ENCODE peak calls at places on chromosome 5, in five cellular contexts. S is tibial artery; V is cardiac muscle cell; T is CD8-positive, alpha-beta memory T cell; J is pancreas. O is an unnamed sample. For H3K9me3, the result is how much of the 10 kb centered on the place peaks cover.

GRCh38 chr5:142807378-142807911 is 37.3 kb downstream of the ARHGAP26 start:
- DNase-seq in S (no peak), V (no peak), T (no peak), J (no peak), O (no peak)

GRCh38 chr5:135391123-135391868 is 7.7 kb downstream of the MACROH2A1 start:
- DNase-seq in S (no peak), V (peak), T (no peak), J (no peak), O (no peak)

GRCh38 chr5:174827521-174827920 is 103.1 kb downstream of the MSX2 start:
- DNase-seq in S (no peak), V (no peak), T (no peak), J (no peak), O (no peak)

GRCh38 chr5:5144441-5144840 is 4.3 kb downstream of the ADAMTS16 start:
- DNase-seq in S (no peak), V (no peak), T (no peak), J (no peak), O (no peak)

GRCh38 chr5:179166171-179166885 is 106.2 kb downstream of the ZNF354C start:
- DNase-seq in S (peak), V (no peak), T (no peak), J (no peak), O (no peak)

GRCh38 chr5:176601901-176602300 is 8.1 kb downstream of the GPRIN1 start:
- DNase-seq in S (no peak), V (no peak), T (no peak), J (no peak), O (no peak)

GRCh38 chr5:136001531-136001930 is 27.3 kb upstream of the TGFBI start:
- DNase-seq in S (no peak), V (no peak), T (no peak), J (no peak), O (no peak)

GRCh38 chr5:140302786-140303639 is at the start of gene PFDN1:
- DNase-seq in S (peak), V (peak), T (peak), J (peak), O (peak)

GRCh38 chr5:127871448-127872153 is 168.4 kb downstream of the CCDC192 start:
- DNase-seq in S (no peak), V (no peak), T (no peak), J (no peak), O (no peak)

GRCh38 chr5:163993126-163993525 is 487.7 kb downstream of the MAT2B start:
- DNase-seq in S (no peak), V (no peak), T (no peak), J (no peak), O (no peak)

GRCh38 chr5:129271309-129271708 is 176.8 kb downstream of the ISOC1 start:
- DNase-seq in S (no peak), V (peak), T (no peak), J (no peak), O (no peak)

GRCh38 chr5:1909346-1909985 is 26.7 kb upstream of the IRX4 start:
- DNase-seq in S (peak), V (no peak), T (no peak), J (no peak), O (peak)

GRCh38 chr5:176658007-176658599 is 10.8 kb downstream of the TSPAN17 start:
- DNase-seq in S (peak), V (peak), T (peak), J (peak), O (no peak)

GRCh38 chr5:115599502-115599901 is 2.8 kb downstream of the TICAM2 start:
- DNase-seq in S (no peak), V (no peak), T (no peak), J (no peak), O (no peak)

GRCh38 chr5:143114481-143114880 is 289.0 kb downstream of the NR3C1 start:
- DNase-seq in S (no peak), V (no peak), T (no peak), J (no peak), O (no peak)

GRCh38 chr5:74641778-74642542 is 1.4 kb upstream of the ENC1 start:
- DNase-seq in S (no peak), V (peak), T (peak), J (peak), O (no peak)

GRCh38 chr5:16615737-16616535 is 861 bp downstream of the RETREG1 start:
- DNase-seq in S (no peak), V (no peak), T (no peak), J (no peak), O (no peak)

GRCh38 chr5:5891350-5891749 is 468.9 kb downstream of the ICE1 start:
- DNase-seq in S (no peak), V (no peak), T (no peak), J (no peak), O (no peak)

GRCh38 chr5:112918679-112919078 is 3.3 kb downstream of the REEP5 start:
- DNase-seq in S (no peak), V (no peak), T (no peak), J (no peak), O (no peak)

GRCh38 chr5:168286386-168286785 is 5.1 kb upstream of the WWC1 start:
- DNase-seq in S (no peak), V (peak), T (no peak), J (no peak), O (no peak)

GRCh38 chr5:160629007-160629402 is 207.3 kb downstream of the PTTG1 start:
- DNase-seq in S (no peak), V (no peak), T (no peak), J (no peak), O (no peak)

GRCh38 chr5:180670586-180671359 is 21.4 kb upstream of the FLT4 start:
- DNase-seq in S (no peak), V (peak), T (peak), J (peak), O (no peak)

GRCh38 chr5:101424530-101425175 is 521.6 kb upstream of the ST8SIA4 start:
- DNase-seq in S (no peak), V (no peak), T (no peak), J (no peak), O (no peak)

GRCh38 chr5:151223447-151224264 is at the start of gene CCDC69:
- DNase-seq in S (peak), V (peak), T (peak), J (peak), O (no peak)

GRCh38 chr5:173554989-173555705 is 61.3 kb downstream of the BOD1 start:
- DNase-seq in S (no peak), V (no peak), T (no peak), J (no peak), O (peak)

GRCh38 chr5:39876146-39876545 is 451.4 kb upstream of the DAB2 start:
- DNase-seq in S (no peak), V (no peak), T (no peak), J (no peak), O (no peak)

GRCh38 chr5:142960309-142960696 is 190.1 kb downstream of the ARHGAP26 start:
- DNase-seq in S (no peak), V (no peak), T (no peak), J (no peak), O (no peak)

GRCh38 chr5:34028349-34028748 is 14.7 kb downstream of the C1QTNF3 start:
- DNase-seq in S (no peak), V (no peak), T (no peak), J (no peak), O (no peak)

GRCh38 chr5:158849219-158849791 is 250.4 kb downstream of the EBF1 start:
- DNase-seq in S (no peak), V (no peak), T (no peak), J (no peak), O (no peak)

GRCh38 chr5:1177826-1178528 is 23.4 kb upstream of the SLC6A19 start:
- DNase-seq in S (no peak), V (no peak), T (no peak), J (no peak), O (no peak)

GRCh38 chr5:17203329-17204132 is 13.9 kb upstream of the BASP1 start:
- DNase-seq in S (no peak), V (peak), T (no peak), J (no peak), O (no peak)

GRCh38 chr5:171474106-171474878 is 54.8 kb downstream of the FGF18 start:
- DNase-seq in S (no peak), V (no peak), T (no peak), J (no peak), O (no peak)

GRCh38 chr5:132388244-132389050 is 18.9 kb downstream of the SLC22A5 start:
- DNase-seq in S (no peak), V (no peak), T (no peak), J (no peak), O (peak)

GRCh38 chr5:75052461-75053285 is at the start of gene GCNT4:
- DNase-seq in S (peak), V (peak), T (peak), J (peak), O (no peak)

GRCh38 chr5:172429201-172429940 is 25.0 kb downstream of the SH3PXD2B start:
- DNase-seq in S (no peak), V (no peak), T (no peak), J (no peak), O (no peak)

GRCh38 chr5:81893961-81894360 is 77.9 kb upstream of the ATG10 start:
- DNase-seq in S (no peak), V (no peak), T (no peak), J (no peak), O (no peak)

GRCh38 chr5:73274870-73275756 is 102.1 kb downstream of the TMEM174 start:
- DNase-seq in S (no peak), V (no peak), T (no peak), J (no peak), O (peak)

GRCh38 chr5:27474054-27474323 is 435.6 kb upstream of the CDH9 start:
- DNase-seq in S (no peak), V (no peak), T (no peak), J (no peak), O (no peak)

GRCh38 chr5:27473300-27474053 is 435.1 kb upstream of the CDH9 start:
- DNase-seq in S (no peak), V (peak), T (no peak), J (no peak), O (no peak)

GRCh38 chr5:27474395-27474794 is 436.0 kb upstream of the CDH9 start:
- DNase-seq in S (no peak), V (no peak), T (no peak), J (no peak), O (no peak)

GRCh38 chr5:27472875-27473274 is 434.5 kb upstream of the CDH9 start:
- DNase-seq in S (no peak), V (no peak), T (no peak), J (no peak), O (no peak)

GRCh38 chr5:27472000-27472763 is 433.8 kb upstream of the CDH9 start:
- DNase-seq in S (no peak), V (peak), T (no peak), J (no peak), O (no peak)
- H3K9me3 ChIP-seq in S (under half), V (under half), T (under half), J (under half), O (under half)

GRCh38 chr5:138370537-138370936 is 18.1 kb downstream of the KDM3B start:
- DNase-seq in S (no peak), V (no peak), T (no peak), J (no peak), O (no peak)

GRCh38 chr5:138372225-138372624 is 19.7 kb downstream of the KDM3B start:
- DNase-seq in S (no peak), V (no peak), T (no peak), J (no peak), O (no peak)

GRCh38 chr5:138372653-138373052 is 20.2 kb downstream of the KDM3B start:
- DNase-seq in S (no peak), V (no peak), T (no peak), J (no peak), O (no peak)

GRCh38 chr5:138369706-138370105 is 17.2 kb downstream of the KDM3B start:
- DNase-seq in S (no peak), V (no peak), T (no peak), J (no peak), O (no peak)

GRCh38 chr5:138371454-138371853 is 19.0 kb downstream of the KDM3B start:
- DNase-seq in S (no peak), V (no peak), T (no peak), J (no peak), O (no peak)
- H3K9me3 ChIP-seq in S (under half), V (under half), T (under half), J (under half), O (under half)

DNA sequence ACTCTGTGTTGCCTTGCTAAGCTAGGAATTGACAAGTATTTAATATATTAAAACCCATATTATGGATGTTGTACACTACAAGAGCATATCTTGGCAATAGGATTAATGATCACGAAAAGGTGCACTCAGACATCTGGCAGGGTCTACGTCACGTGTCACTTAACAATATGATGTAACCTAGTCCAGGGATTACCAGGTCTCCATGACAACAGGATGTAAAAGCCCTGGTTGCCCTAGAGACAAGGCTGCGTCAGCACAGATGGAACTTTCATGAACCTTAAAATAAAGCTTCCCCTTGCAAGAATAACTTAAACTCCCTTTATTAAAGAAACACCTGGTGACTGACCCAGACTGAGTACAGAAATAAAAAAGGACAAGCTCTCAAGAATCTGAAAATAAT is 717.8 kb downstream of the CDH18 start:
- DNase-seq in S (no peak), V (no peak), T (no peak), J (no peak), O (no peak)
- H3K9me3 ChIP-seq in S (under half), V (under half), T (under half), J (under half), O (under half)

GRCh38 chr5:94540856-94541494 is 77.4 kb downstream of the KIAA0825 start:
- DNase-seq in S (no peak), V (no peak), T (no peak), J (no peak), O (no peak)
- H3K9me3 ChIP-seq in S (under half), V (under half), T (under half), J (under half), O (under half)

GRCh38 chr5:32343058-32343672 is 30.4 kb upstream of the MTMR12 start:
- DNase-seq in S (no peak), V (no peak), T (no peak), J (no peak), O (no peak)

GRCh38 chr5:32339878-32340277 is 27.1 kb upstream of the MTMR12 start:
- DNase-seq in S (no peak), V (no peak), T (no peak), J (no peak), O (no peak)

GRCh38 chr5:32342656-32343055 is 29.9 kb upstream of the MTMR12 start:
- DNase-seq in S (no peak), V (no peak), T (no peak), J (no peak), O (no peak)

GRCh38 chr5:32339198-32339597 is 26.5 kb upstream of the MTMR12 start:
- DNase-seq in S (no peak), V (peak), T (no peak), J (no peak), O (no peak)
- H3K9me3 ChIP-seq in S (under half), V (under half), T (under half), J (under half), O (under half)

O was measured in suprapubic skin.